ENCODE peak calls at places on chromosomes 6 and 20, in four cellular contexts. One of them, this sample, is unnamed.

GRCh38 chr20:43824699-43825402 is 89.8 kb upstream of the TOX2 start:
- DNase-seq in endothelial cell: peak; percentile 44
- DNase-seq in stimulated activated CD8-positive, alpha-beta memory T cell treated with anti-CD3 and anti-CD28 coated beads, Interleukin-15, amount 100 ng/mL, for 4 hours: no peak
- DNase-seq in heart right ventricle: no peak
- DNase-seq in this sample: peak; percentile 64

GRCh38 chr6:159017757-159018559 is 18.0 kb upstream of the RSPH3 start:
- DNase-seq in endothelial cell: no peak
- DNase-seq in stimulated activated CD8-positive, alpha-beta memory T cell treated with anti-CD3 and anti-CD28 coated beads, Interleukin-15, amount 100 ng/mL, for 4 hours: no peak
- DNase-seq in heart right ventricle: no peak
- DNase-seq in this sample: no peak

GRCh38 chr6:18997375-18997826 is 610.3 kb downstream of the RNF144B start:
- DNase-seq in endothelial cell: no peak
- DNase-seq in stimulated activated CD8-positive, alpha-beta memory T cell treated with anti-CD3 and anti-CD28 coated beads, Interleukin-15, amount 100 ng/mL, for 4 hours: no peak
- DNase-seq in heart right ventricle: no peak
- DNase-seq in this sample: peak; percentile 70

GRCh38 chr20:63223121-63223825 is 7.3 kb upstream of the YTHDF1 start:
- DNase-seq in endothelial cell: peak; percentile 57
- DNase-seq in stimulated activated CD8-positive, alpha-beta memory T cell treated with anti-CD3 and anti-CD28 coated beads, Interleukin-15, amount 100 ng/mL, for 4 hours: peak; percentile 23
- DNase-seq in heart right ventricle: no peak
- DNase-seq in this sample: peak; percentile 46

GRCh38 chr20:18052856-18053255 is 4.9 kb downstream of the OVOL2 start:
- DNase-seq in endothelial cell: no peak
- DNase-seq in stimulated activated CD8-positive, alpha-beta memory T cell treated with anti-CD3 and anti-CD28 coated beads, Interleukin-15, amount 100 ng/mL, for 4 hours: no peak
- DNase-seq in heart right ventricle: no peak
- DNase-seq in this sample: no peak

GRCh38 chr6:44198684-44199083 is 18.0 kb upstream of the MYMX start:
- DNase-seq in endothelial cell: no peak
- DNase-seq in stimulated activated CD8-positive, alpha-beta memory T cell treated with anti-CD3 and anti-CD28 coated beads, Interleukin-15, amount 100 ng/mL, for 4 hours: no peak
- DNase-seq in heart right ventricle: no peak
- DNase-seq in this sample: no peak

GRCh38 chr6:435442-436307 is 44.1 kb downstream of the IRF4 start:
- DNase-seq in endothelial cell: no peak
- DNase-seq in stimulated activated CD8-positive, alpha-beta memory T cell treated with anti-CD3 and anti-CD28 coated beads, Interleukin-15, amount 100 ng/mL, for 4 hours: no peak
- DNase-seq in heart right ventricle: no peak
- DNase-seq in this sample: no peak

GRCh38 chr6:54327631-54328030 is 19.4 kb downstream of the TINAG start:
- DNase-seq in endothelial cell: no peak
- DNase-seq in stimulated activated CD8-positive, alpha-beta memory T cell treated with anti-CD3 and anti-CD28 coated beads, Interleukin-15, amount 100 ng/mL, for 4 hours: no peak
- DNase-seq in heart right ventricle: no peak
- DNase-seq in this sample: no peak

GRCh38 chr6:47130086-47130485 is 88.0 kb upstream of the ADGRF1 start:
- DNase-seq in endothelial cell: no peak
- DNase-seq in stimulated activated CD8-positive, alpha-beta memory T cell treated with anti-CD3 and anti-CD28 coated beads, Interleukin-15, amount 100 ng/mL, for 4 hours: no peak
- DNase-seq in heart right ventricle: no peak
- DNase-seq in this sample: no peak

GRCh38 chr6:38302081-38302480 is 337.6 kb downstream of the BTBD9 start:
- DNase-seq in endothelial cell: no peak
- DNase-seq in stimulated activated CD8-positive, alpha-beta memory T cell treated with anti-CD3 and anti-CD28 coated beads, Interleukin-15, amount 100 ng/mL, for 4 hours: no peak
- DNase-seq in heart right ventricle: no peak
- DNase-seq in this sample: no peak

GRCh38 chr6:44238687-44239350 is 8.1 kb upstream of the HSP90AB1 start:
- DNase-seq in endothelial cell: no peak
- DNase-seq in stimulated activated CD8-positive, alpha-beta memory T cell treated with anti-CD3 and anti-CD28 coated beads, Interleukin-15, amount 100 ng/mL, for 4 hours: no peak
- DNase-seq in heart right ventricle: no peak
- DNase-seq in this sample: no peak

GRCh38 chr6:148559848-148560433 is 186.9 kb upstream of the UST start:
- DNase-seq in endothelial cell: peak; percentile 87
- DNase-seq in stimulated activated CD8-positive, alpha-beta memory T cell treated with anti-CD3 and anti-CD28 coated beads, Interleukin-15, amount 100 ng/mL, for 4 hours: peak; percentile 19
- DNase-seq in heart right ventricle: peak; percentile 83
- DNase-seq in this sample: peak; percentile 72

GRCh38 chr6:168017629-168018028 is 20.2 kb downstream of the KIF25 start:
- DNase-seq in endothelial cell: no peak
- DNase-seq in stimulated activated CD8-positive, alpha-beta memory T cell treated with anti-CD3 and anti-CD28 coated beads, Interleukin-15, amount 100 ng/mL, for 4 hours: no peak
- DNase-seq in heart right ventricle: no peak
- DNase-seq in this sample: no peak

GRCh38 chr6:1222426-1223311 is 89.2 kb upstream of the FOXQ1 start:
- DNase-seq in endothelial cell: no peak
- DNase-seq in stimulated activated CD8-positive, alpha-beta memory T cell treated with anti-CD3 and anti-CD28 coated beads, Interleukin-15, amount 100 ng/mL, for 4 hours: no peak
- DNase-seq in heart right ventricle: peak; percentile 46
- DNase-seq in this sample: no peak

GRCh38 chr20:42432931-42433330 is 756.8 kb downstream of the PTPRT start:
- DNase-seq in endothelial cell: no peak
- DNase-seq in stimulated activated CD8-positive, alpha-beta memory T cell treated with anti-CD3 and anti-CD28 coated beads, Interleukin-15, amount 100 ng/mL, for 4 hours: no peak
- DNase-seq in heart right ventricle: no peak
- DNase-seq in this sample: no peak

GRCh38 chr6:88653936-88654335 is 309.5 kb downstream of the RNGTT start:
- DNase-seq in endothelial cell: no peak
- DNase-seq in stimulated activated CD8-positive, alpha-beta memory T cell treated with anti-CD3 and anti-CD28 coated beads, Interleukin-15, amount 100 ng/mL, for 4 hours: no peak
- DNase-seq in heart right ventricle: no peak
- DNase-seq in this sample: no peak

GRCh38 chr20:13341737-13342393 is 120.8 kb downstream of the ISM1 start:
- DNase-seq in endothelial cell: no peak
- DNase-seq in stimulated activated CD8-positive, alpha-beta memory T cell treated with anti-CD3 and anti-CD28 coated beads, Interleukin-15, amount 100 ng/mL, for 4 hours: no peak
- DNase-seq in heart right ventricle: no peak
- DNase-seq in this sample: no peak

GRCh38 chr6:154909821-154910220 is 85.3 kb upstream of the TIAM2 start:
- DNase-seq in endothelial cell: no peak
- DNase-seq in stimulated activated CD8-positive, alpha-beta memory T cell treated with anti-CD3 and anti-CD28 coated beads, Interleukin-15, amount 100 ng/mL, for 4 hours: no peak
- DNase-seq in heart right ventricle: no peak
- DNase-seq in this sample: peak; percentile 53

GRCh38 chr20:49768204-49769124 is 44.2 kb upstream of the SLC9A8 start:
- DNase-seq in endothelial cell: no peak
- DNase-seq in stimulated activated CD8-positive, alpha-beta memory T cell treated with anti-CD3 and anti-CD28 coated beads, Interleukin-15, amount 100 ng/mL, for 4 hours: no peak
- DNase-seq in heart right ventricle: no peak
- DNase-seq in this sample: peak; percentile 99

GRCh38 chr20:33969563-33969962 is 24.1 kb upstream of the RALY start:
- DNase-seq in endothelial cell: no peak
- DNase-seq in stimulated activated CD8-positive, alpha-beta memory T cell treated with anti-CD3 and anti-CD28 coated beads, Interleukin-15, amount 100 ng/mL, for 4 hours: no peak
- DNase-seq in heart right ventricle: no peak
- DNase-seq in this sample: no peak

GRCh38 chr6:49321673-49322072 is 141.4 kb downstream of the MMUT start:
- DNase-seq in endothelial cell: no peak
- DNase-seq in stimulated activated CD8-positive, alpha-beta memory T cell treated with anti-CD3 and anti-CD28 coated beads, Interleukin-15, amount 100 ng/mL, for 4 hours: no peak
- DNase-seq in heart right ventricle: no peak
- DNase-seq in this sample: no peak

GRCh38 chr6:113697642-113698410 is 159.3 kb upstream of the MARCKS start:
- DNase-seq in endothelial cell: no peak
- DNase-seq in stimulated activated CD8-positive, alpha-beta memory T cell treated with anti-CD3 and anti-CD28 coated beads, Interleukin-15, amount 100 ng/mL, for 4 hours: no peak
- DNase-seq in heart right ventricle: no peak
- DNase-seq in this sample: peak; percentile 81

GRCh38 chr20:51750037-51750769 is 18.0 kb downstream of the ATP9A start:
- DNase-seq in endothelial cell: no peak
- DNase-seq in stimulated activated CD8-positive, alpha-beta memory T cell treated with anti-CD3 and anti-CD28 coated beads, Interleukin-15, amount 100 ng/mL, for 4 hours: peak; percentile 14
- DNase-seq in heart right ventricle: peak; percentile 53
- DNase-seq in this sample: peak; percentile 92

GRCh38 chr6:166760288-166760687 is 133.2 kb upstream of the RPS6KA2 start:
- DNase-seq in endothelial cell: no peak
- DNase-seq in stimulated activated CD8-positive, alpha-beta memory T cell treated with anti-CD3 and anti-CD28 coated beads, Interleukin-15, amount 100 ng/mL, for 4 hours: peak; percentile 59
- DNase-seq in heart right ventricle: no peak
- DNase-seq in this sample: no peak

GRCh38 chr20:59456342-59457132 is 147.8 kb upstream of the PHACTR3 start:
- DNase-seq in endothelial cell: no peak
- DNase-seq in stimulated activated CD8-positive, alpha-beta memory T cell treated with anti-CD3 and anti-CD28 coated beads, Interleukin-15, amount 100 ng/mL, for 4 hours: no peak
- DNase-seq in heart right ventricle: no peak
- DNase-seq in this sample: no peak

GRCh38 chr6:158569036-158569435 is 9.1 kb downstream of the TMEM181 start:
- DNase-seq in endothelial cell: no peak
- DNase-seq in stimulated activated CD8-positive, alpha-beta memory T cell treated with anti-CD3 and anti-CD28 coated beads, Interleukin-15, amount 100 ng/mL, for 4 hours: no peak
- DNase-seq in heart right ventricle: no peak
- DNase-seq in this sample: no peak

GRCh38 chr6:113830140-113830539 is 27.0 kb upstream of the MARCKS start:
- DNase-seq in endothelial cell: no peak
- DNase-seq in stimulated activated CD8-positive, alpha-beta memory T cell treated with anti-CD3 and anti-CD28 coated beads, Interleukin-15, amount 100 ng/mL, for 4 hours: no peak
- DNase-seq in heart right ventricle: no peak
- DNase-seq in this sample: no peak

GRCh38 chr6:168920289-168920688 is 333.4 kb downstream of the THBS2 start:
- DNase-seq in endothelial cell: no peak
- DNase-seq in stimulated activated CD8-positive, alpha-beta memory T cell treated with anti-CD3 and anti-CD28 coated beads, Interleukin-15, amount 100 ng/mL, for 4 hours: no peak
- DNase-seq in heart right ventricle: no peak
- DNase-seq in this sample: no peak

This sample was measured in fibroblast of pulmonary artery.